ENCODE peak calls at places on chromosome 5, in nine cellular contexts. W is adipocyte, T is A549, J is fibroblast of lung, R is body of pancreas, G is cardiac muscle cell, M is neuronal stem cell, O is aorta, C is spleen. P is an unnamed sample. For H3K4me1 and H3K9me3, the result is how much of the 10 kb centered on the place peaks cover.

GRCh38 chr5:149416977-149417713 is 38.1 kb upstream of the IL17B start:
- DNase-seq in R (no peak), O (peak), G (peak), T (no peak), J (peak), M (no peak), C (no peak), W (no peak), P (no peak)

GRCh38 chr5:43042626-43043399 is 2.7 kb upstream of the ANXA2R start:
- DNase-seq in T (peak), R (peak), O (peak), C (peak), G (peak), W (peak), M (peak), J (peak), P (peak)

GRCh38 chr5:126531543-126532120 is 63.4 kb downstream of the ALDH7A1 start:
- DNase-seq in O (no peak), C (no peak), R (no peak), G (no peak), M (no peak), T (no peak), W (peak), J (no peak), P (no peak)

GRCh38 chr5:42811591-42812392 is at the start of gene SELENOP:
- DNase-seq in J (no peak), W (no peak), C (no peak), R (peak), O (peak), M (peak), T (peak), G (peak), P (peak)

GRCh38 chr5:170636206-170636605 is 132.4 kb downstream of the KCNIP1 start:
- DNase-seq in T (no peak), W (no peak), C (peak), J (no peak), O (no peak), G (no peak), R (no peak), M (no peak), P (no peak)

GRCh38 chr5:145697251-145698016 is 137.7 kb downstream of the PRELID2 start:
- DNase-seq in J (peak), C (no peak), G (peak), O (no peak), R (peak), M (no peak), T (peak), W (peak), P (no peak)

GRCh38 chr5:83076742-83077661 is at the start of the genes TMEM167A and XRCC4:
- DNase-seq in W (peak), O (peak), C (peak), T (peak), M (peak), R (peak), J (peak), G (peak), P (peak)

GRCh38 chr5:16600397-16600796 is 16.4 kb downstream of the RETREG1 start:
- DNase-seq in W (no peak), C (peak), O (peak), M (no peak), R (peak), J (peak), T (no peak), G (peak), P (peak)

GRCh38 chr5:111857633-111858032 is 100.6 kb upstream of the NREP start:
- DNase-seq in G (no peak), O (no peak), J (no peak), M (no peak), W (peak), C (no peak), R (no peak), T (no peak), P (no peak)

GRCh38 chr5:141208478-141208877 is at the start of gene PCDHB12:
- DNase-seq in G (peak), O (no peak), M (no peak), T (peak), J (no peak), C (no peak), R (no peak), W (peak), P (no peak)

GRCh38 chr5:146890733-146891440 is 12.3 kb upstream of the PPP2R2B start:
- DNase-seq in G (no peak), W (no peak), M (no peak), T (no peak), R (no peak), O (no peak), J (peak), C (no peak), P (no peak)

GRCh38 chr5:96718635-96719077 is 56.5 kb downstream of the CAST start:
- DNase-seq in C (no peak), G (no peak), J (peak), O (no peak), W (no peak), R (peak), M (no peak), T (no peak), P (peak)

GRCh38 chr5:66818935-66819328 is 222.7 kb downstream of the MAST4 start:
- DNase-seq in M (no peak), G (peak), J (no peak), T (no peak), R (no peak), O (no peak), C (no peak), W (no peak), P (no peak)

GRCh38 chr5:14364576-14365472 is 216.8 kb upstream of the OTULINL start:
- DNase-seq in W (peak), M (no peak), R (peak), J (no peak), T (peak), O (no peak), G (peak), C (no peak), P (no peak)

GRCh38 chr5:5979362-5979760 is 399.0 kb downstream of the MED10 start:
- DNase-seq in T (peak), M (no peak), W (no peak), R (peak), G (no peak), J (peak), C (no peak), O (peak), P (no peak)

GRCh38 chr5:132774406-132774805 is 2.6 kb downstream of the SEPTIN8 start:
- DNase-seq in R (no peak), G (no peak), T (no peak), O (peak), W (no peak), M (no peak), C (no peak), J (no peak), P (no peak)

GRCh38 chr5:418681-419121 is 24.3 kb upstream of the EXOC3 start:
- DNase-seq in C (no peak), G (no peak), R (no peak), J (peak), W (no peak), T (no peak), M (no peak), O (no peak), P (peak)

GRCh38 chr5:45101146-45101545 is 292.4 kb downstream of the MRPS30 start:
- DNase-seq in C (no peak), J (no peak), M (no peak), G (no peak), W (no peak), T (no peak), O (no peak), R (no peak), P (no peak)
- H3K4me1 ChIP-seq in C (under half), J (under half), M (under half), G (under half), W (under half), T (under half), O (under half), R (under half), P (under half)

GRCh38 chr5:175772747-175773533 is 98.4 kb upstream of the CPLX2 start:
- DNase-seq in T (no peak), R (no peak), O (no peak), W (no peak), G (no peak), M (no peak), C (no peak), J (no peak), P (no peak)
- H3K4me3 ChIP-seq in T (no peak), R (no peak), O (no peak), W (peak), G (no peak), M (peak), C (no peak), J (no peak), P (no peak)

DNA sequence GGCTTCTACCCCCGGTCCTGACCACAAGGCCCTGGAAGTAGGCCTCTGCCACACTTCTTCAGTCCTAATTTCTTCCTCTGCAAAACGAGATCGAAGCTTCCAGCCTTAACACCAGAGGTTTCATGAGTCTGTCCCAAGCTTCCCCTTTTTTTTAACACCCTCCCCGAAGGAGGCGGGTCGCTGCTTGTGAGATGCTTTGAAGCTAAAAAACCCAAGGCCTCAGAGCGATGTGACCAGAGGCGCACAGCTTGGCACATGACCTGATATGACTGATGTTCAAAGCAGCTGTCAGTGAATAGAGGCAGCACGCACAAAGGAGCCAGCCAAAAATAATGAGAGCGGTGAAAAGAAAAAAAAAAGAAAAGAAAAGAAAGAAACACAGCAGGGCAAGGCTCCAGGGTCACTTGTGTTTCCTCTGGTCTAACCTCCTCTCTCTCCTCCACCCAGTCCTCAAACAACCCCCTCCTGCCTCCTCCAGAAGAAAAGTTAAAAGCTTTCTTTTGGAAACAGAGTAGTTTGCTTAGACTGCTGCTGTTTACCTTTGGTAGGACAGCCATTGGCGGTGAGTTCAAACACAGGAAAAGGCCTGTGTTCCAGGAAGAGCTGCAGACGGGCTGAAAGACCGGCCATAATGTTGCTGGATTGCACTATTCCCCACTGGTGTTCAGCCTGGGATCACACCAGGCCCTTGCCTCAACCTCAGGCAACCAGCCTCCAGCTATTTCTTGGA is 10.9 kb upstream of the ZNF366 start:
- DNase-seq in W (no peak), C (peak), G (no peak), T (no peak), J (peak), O (peak), M (peak), R (peak), P (no peak)
- H3K9me3 ChIP-seq in W (under half), C (under half), G (under half), T (under half), J (under half), O (under half), M (under half), R (under half), P (under half)

GRCh38 chr5:150638488-150639316 is 1.8 kb upstream of the SYNPO start:
- DNase-seq in J (no peak), G (no peak), T (no peak), O (no peak), W (no peak), M (no peak), R (no peak), C (no peak), P (no peak)

GRCh38 chr5:150640311-150641005 is at the start of gene SYNPO:
- DNase-seq in W (peak), R (peak), J (peak), O (peak), C (no peak), G (no peak), T (peak), M (no peak), P (no peak)

GRCh38 chr5:150639751-150640150 is 709 bp upstream of the SYNPO start:
- DNase-seq in T (no peak), W (no peak), O (no peak), M (no peak), J (no peak), G (no peak), R (no peak), C (no peak), P (no peak)

GRCh38 chr5:150638053-150638444 is 2.4 kb upstream of the SYNPO start:
- DNase-seq in C (no peak), G (no peak), W (no peak), M (no peak), O (no peak), J (no peak), T (no peak), R (no peak), P (no peak)

GRCh38 chr5:150639317-150639738 is 1.1 kb upstream of the SYNPO start:
- DNase-seq in R (no peak), C (no peak), O (no peak), M (no peak), T (no peak), W (no peak), J (no peak), G (no peak), P (no peak)
- H3K4me1 ChIP-seq in R (half or more), C (half or more), O (under half), M (under half), T (half or more), W (half or more), J (half or more), G (under half), P (under half)

GRCh38 chr5:88660326-88660946 is 222.5 kb downstream of the MEF2C start:
- DNase-seq in G (no peak), O (no peak), M (no peak), R (no peak), W (no peak), T (no peak), C (no peak), J (peak), P (peak)
- H3K4me3 ChIP-seq in G (peak), O (peak), M (peak), R (no peak), W (peak), T (peak), C (peak), J (peak), P (no peak)